ENCODE peak calls at places on chromosomes 6 and 20, in six cellular contexts. One of them, this sample, is unnamed.

GRCh38 chr6:154156135-154156948 is 117.3 kb downstream of the OPRM1 start:
- DNase-seq in T-helper 9 cell: peak
- DNase-seq in mesenteric fat pad: no peak
- DNase-seq in AG08395: peak
- DNase-seq in NCI-H2107: peak
- DNase-seq in AG04449: no peak
- DNase-seq in this sample: no peak

GRCh38 chr6:30875244-30876038 is 8.9 kb upstream of the DDR1 start:
- DNase-seq in T-helper 9 cell: no peak
- DNase-seq in AG08395: no peak
- DNase-seq in mesenteric fat pad: peak
- DNase-seq in NCI-H2107: no peak
- DNase-seq in AG04449: no peak
- DNase-seq in this sample: peak

GRCh38 chr20:17560344-17561074 is 9.4 kb upstream of the DSTN start:
- DNase-seq in NCI-H2107: no peak
- DNase-seq in mesenteric fat pad: no peak
- DNase-seq in AG08395: no peak
- DNase-seq in AG04449: no peak
- DNase-seq in T-helper 9 cell: no peak
- DNase-seq in this sample: no peak

GRCh38 chr20:1894951-1895673 is at the start of gene SIRPA:
- DNase-seq in T-helper 9 cell: no peak
- DNase-seq in mesenteric fat pad: no peak
- DNase-seq in AG08395: peak
- DNase-seq in NCI-H2107: no peak
- DNase-seq in AG04449: no peak
- DNase-seq in this sample: peak

GRCh38 chr6:50681213-50681824 is 32.0 kb upstream of the TFAP2D start:
- DNase-seq in AG08395: no peak
- DNase-seq in AG04449: no peak
- DNase-seq in mesenteric fat pad: no peak
- DNase-seq in NCI-H2107: no peak
- DNase-seq in T-helper 9 cell: no peak
- DNase-seq in this sample: no peak

GRCh38 chr6:99492137-99492536 is 23.1 kb downstream of the USP45 start:
- DNase-seq in T-helper 9 cell: no peak
- DNase-seq in NCI-H2107: no peak
- DNase-seq in mesenteric fat pad: no peak
- DNase-seq in AG08395: no peak
- DNase-seq in AG04449: no peak
- DNase-seq in this sample: no peak

GRCh38 chr6:18352842-18353241 is 34.3 kb upstream of the RNF144B start:
- DNase-seq in AG04449: no peak
- DNase-seq in NCI-H2107: no peak
- DNase-seq in T-helper 9 cell: no peak
- DNase-seq in AG08395: no peak
- DNase-seq in mesenteric fat pad: no peak
- DNase-seq in this sample: no peak

GRCh38 chr20:26134606-26135005 is 438.0 kb upstream of the ZNF337 start:
- DNase-seq in NCI-H2107: no peak
- DNase-seq in mesenteric fat pad: no peak
- DNase-seq in AG04449: no peak
- DNase-seq in AG08395: no peak
- DNase-seq in T-helper 9 cell: no peak
- DNase-seq in this sample: no peak